ENCODE peak calls at places on chromosomes 2 and 18, in six cellular contexts. One of them, this sample, is unnamed.

GRCh38 chr2:191818133-191818532 is 28.8 kb downstream of the CAVIN2 start:
- DNase-seq in GM13977: no peak
- DNase-seq in kidney: no peak
- DNase-seq in Panc1: no peak
- DNase-seq in GM10248: no peak
- DNase-seq in DND-41: no peak
- DNase-seq in this sample: no peak

GRCh38 chr2:43057026-43057741 is 169.2 kb downstream of the ZFP36L2 start:
- DNase-seq in GM13977: no peak
- DNase-seq in kidney: no peak
- DNase-seq in Panc1: no peak
- DNase-seq in GM10248: no peak
- DNase-seq in DND-41: no peak
- DNase-seq in this sample: no peak

GRCh38 chr2:12478151-12479041 is 238.3 kb upstream of the TRIB2 start:
- DNase-seq in GM13977: no peak
- DNase-seq in kidney: no peak
- DNase-seq in Panc1: no peak
- DNase-seq in GM10248: no peak
- DNase-seq in DND-41: no peak
- DNase-seq in this sample: no peak

GRCh38 chr2:218717262-218717661 is 6.6 kb downstream of the TTLL4 start:
- DNase-seq in GM13977: no peak
- DNase-seq in kidney: no peak
- DNase-seq in Panc1: no peak
- DNase-seq in GM10248: no peak
- DNase-seq in DND-41: no peak
- DNase-seq in this sample: no peak

GRCh38 chr2:205078762-205079161 is 533.5 kb downstream of the PARD3B start:
- DNase-seq in GM13977: no peak
- DNase-seq in kidney: no peak
- DNase-seq in Panc1: no peak
- DNase-seq in GM10248: no peak
- DNase-seq in DND-41: no peak
- DNase-seq in this sample: no peak

GRCh38 chr2:196486145-196486544 is 153.4 kb upstream of the CCDC150 start:
- DNase-seq in GM13977: no peak
- DNase-seq in kidney: no peak
- DNase-seq in Panc1: no peak
- DNase-seq in GM10248: no peak
- DNase-seq in DND-41: no peak
- DNase-seq in this sample: no peak

GRCh38 chr18:26637324-26637723 is 89.0 kb upstream of the KCTD1 start:
- DNase-seq in GM13977: no peak
- DNase-seq in kidney: no peak
- DNase-seq in Panc1: no peak
- DNase-seq in GM10248: no peak
- DNase-seq in DND-41: no peak
- DNase-seq in this sample: no peak

GRCh38 chr18:74511823-74512222 is 15.7 kb downstream of the CNDP2 start:
- DNase-seq in GM13977: no peak
- DNase-seq in kidney: peak
- DNase-seq in Panc1: no peak
- DNase-seq in GM10248: no peak
- DNase-seq in DND-41: no peak
- DNase-seq in this sample: no peak

GRCh38 chr18:7615840-7616239 is 48.7 kb downstream of the PTPRM start:
- DNase-seq in GM13977: no peak
- DNase-seq in kidney: no peak
- DNase-seq in Panc1: no peak
- DNase-seq in GM10248: no peak
- DNase-seq in DND-41: no peak
- DNase-seq in this sample: no peak

GRCh38 chr2:201196803-201197202 is 13.9 kb downstream of the CASP10 start:
- DNase-seq in GM13977: no peak
- DNase-seq in kidney: no peak
- DNase-seq in Panc1: no peak
- DNase-seq in GM10248: no peak
- DNase-seq in DND-41: no peak
- DNase-seq in this sample: no peak

GRCh38 chr2:232117413-232117812 is 155.9 kb downstream of the DIS3L2 start:
- DNase-seq in GM13977: no peak
- DNase-seq in kidney: no peak
- DNase-seq in Panc1: no peak
- DNase-seq in GM10248: no peak
- DNase-seq in DND-41: no peak
- DNase-seq in this sample: no peak
- TF ChIP-seq CTCF in GM13977: peak
- TF ChIP-seq CTCF in kidney: no peak
- TF ChIP-seq CTCF in Panc1: no peak
- TF ChIP-seq CTCF in GM10248: no peak
- TF ChIP-seq CTCF in DND-41: peak
- TF ChIP-seq CTCF in this sample: no peak

DNA sequence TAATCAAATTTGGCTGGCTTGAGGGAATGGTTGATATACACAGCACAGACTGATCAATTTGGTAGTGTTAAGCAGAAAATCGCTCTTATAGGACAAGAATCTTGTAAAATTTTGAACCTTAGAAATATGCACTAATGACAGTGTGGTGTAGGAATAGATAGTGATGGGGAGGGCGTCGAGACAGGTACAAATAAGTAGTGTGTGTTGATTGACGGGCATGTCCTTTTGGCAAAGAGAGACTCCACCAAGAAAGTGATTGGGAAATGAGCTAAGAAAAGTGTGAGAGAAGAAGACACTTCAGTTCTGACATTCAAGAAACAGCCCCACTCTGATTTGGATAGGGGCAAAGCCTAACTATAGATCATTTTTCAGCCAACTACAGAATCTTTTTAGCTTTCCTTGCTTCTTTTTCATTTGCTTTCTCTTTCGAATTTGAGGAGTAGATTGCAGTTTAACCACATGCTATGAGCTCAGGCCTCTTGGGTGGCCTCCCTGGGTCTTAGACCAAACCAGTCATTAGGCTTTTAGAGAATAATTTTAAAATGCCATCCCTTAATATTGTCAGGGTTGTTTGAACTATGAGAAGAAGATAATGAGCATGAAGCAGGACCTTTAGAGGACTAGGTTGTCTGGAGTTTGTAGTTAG is 127.1 kb downstream of the CERS6 start:
- DNase-seq in GM13977: peak
- DNase-seq in kidney: no peak
- DNase-seq in Panc1: no peak
- DNase-seq in GM10248: peak
- DNase-seq in DND-41: no peak
- DNase-seq in this sample: no peak
- TF ChIP-seq CTCF in GM13977: no peak
- TF ChIP-seq CTCF in kidney: no peak
- TF ChIP-seq CTCF in Panc1: no peak
- TF ChIP-seq CTCF in GM10248: no peak
- TF ChIP-seq CTCF in DND-41: no peak
- TF ChIP-seq CTCF in this sample: no peak

GRCh38 chr2:179744341-179744740 is 117.1 kb downstream of the ZNF385B start:
- DNase-seq in GM13977: no peak
- DNase-seq in kidney: no peak
- DNase-seq in Panc1: no peak
- DNase-seq in GM10248: no peak
- DNase-seq in DND-41: no peak
- DNase-seq in this sample: no peak

GRCh38 chr2:179745615-179746263 is 115.7 kb downstream of the ZNF385B start:
- DNase-seq in GM13977: no peak
- DNase-seq in kidney: no peak
- DNase-seq in Panc1: no peak
- DNase-seq in GM10248: no peak
- DNase-seq in DND-41: no peak
- DNase-seq in this sample: no peak

GRCh38 chr2:179746982-179747381 is 114.4 kb downstream of the ZNF385B start:
- DNase-seq in GM13977: no peak
- DNase-seq in kidney: no peak
- DNase-seq in Panc1: no peak
- DNase-seq in GM10248: no peak
- DNase-seq in DND-41: no peak
- DNase-seq in this sample: no peak

DNA sequence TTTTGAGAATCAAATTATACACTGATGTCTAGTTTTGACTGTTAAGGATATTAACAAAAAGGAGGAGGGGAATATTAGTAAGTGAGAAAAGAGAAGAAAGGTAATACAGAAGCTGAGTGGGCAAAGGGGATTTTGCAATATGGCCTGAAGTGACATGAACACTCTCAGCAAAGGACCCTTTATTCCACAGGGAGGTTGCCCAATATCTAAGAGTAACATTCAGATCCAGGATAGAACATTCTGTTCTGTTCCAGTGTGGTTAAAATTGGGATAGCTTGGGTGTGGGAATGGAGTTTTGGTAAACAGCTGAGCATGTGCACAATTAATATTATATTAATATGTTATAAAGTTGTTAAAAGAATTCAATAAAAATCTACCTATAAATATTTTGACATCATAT is 120.1 kb downstream of the ZNF385B start:
- DNase-seq in GM13977: no peak
- DNase-seq in kidney: no peak
- DNase-seq in Panc1: no peak
- DNase-seq in GM10248: no peak
- DNase-seq in DND-41: no peak
- DNase-seq in this sample: no peak
- TF ChIP-seq CTCF in GM13977: no peak
- TF ChIP-seq CTCF in kidney: no peak
- TF ChIP-seq CTCF in Panc1: no peak
- TF ChIP-seq CTCF in GM10248: no peak
- TF ChIP-seq CTCF in DND-41: no peak
- TF ChIP-seq CTCF in this sample: no peak

GRCh38 chr2:238239872-238240760 is at the start of gene HES6:
- DNase-seq in GM13977: peak
- DNase-seq in kidney: peak
- DNase-seq in Panc1: no peak
- DNase-seq in GM10248: peak
- DNase-seq in DND-41: peak
- DNase-seq in this sample: peak

GRCh38 chr2:238237441-238237840 is 2.4 kb downstream of the HES6 start:
- DNase-seq in GM13977: no peak
- DNase-seq in kidney: no peak
- DNase-seq in Panc1: no peak
- DNase-seq in GM10248: no peak
- DNase-seq in DND-41: no peak
- DNase-seq in this sample: no peak

GRCh38 chr2:238238311-238238765 is 1.5 kb downstream of the HES6 start:
- DNase-seq in GM13977: no peak
- DNase-seq in kidney: no peak
- DNase-seq in Panc1: no peak
- DNase-seq in GM10248: no peak
- DNase-seq in DND-41: no peak
- DNase-seq in this sample: no peak

GRCh38 chr2:238239552-238239871 is 326 bp downstream of the HES6 start:
- DNase-seq in GM13977: peak
- DNase-seq in kidney: no peak
- DNase-seq in Panc1: no peak
- DNase-seq in GM10248: no peak
- DNase-seq in DND-41: no peak
- DNase-seq in this sample: peak

DNA sequence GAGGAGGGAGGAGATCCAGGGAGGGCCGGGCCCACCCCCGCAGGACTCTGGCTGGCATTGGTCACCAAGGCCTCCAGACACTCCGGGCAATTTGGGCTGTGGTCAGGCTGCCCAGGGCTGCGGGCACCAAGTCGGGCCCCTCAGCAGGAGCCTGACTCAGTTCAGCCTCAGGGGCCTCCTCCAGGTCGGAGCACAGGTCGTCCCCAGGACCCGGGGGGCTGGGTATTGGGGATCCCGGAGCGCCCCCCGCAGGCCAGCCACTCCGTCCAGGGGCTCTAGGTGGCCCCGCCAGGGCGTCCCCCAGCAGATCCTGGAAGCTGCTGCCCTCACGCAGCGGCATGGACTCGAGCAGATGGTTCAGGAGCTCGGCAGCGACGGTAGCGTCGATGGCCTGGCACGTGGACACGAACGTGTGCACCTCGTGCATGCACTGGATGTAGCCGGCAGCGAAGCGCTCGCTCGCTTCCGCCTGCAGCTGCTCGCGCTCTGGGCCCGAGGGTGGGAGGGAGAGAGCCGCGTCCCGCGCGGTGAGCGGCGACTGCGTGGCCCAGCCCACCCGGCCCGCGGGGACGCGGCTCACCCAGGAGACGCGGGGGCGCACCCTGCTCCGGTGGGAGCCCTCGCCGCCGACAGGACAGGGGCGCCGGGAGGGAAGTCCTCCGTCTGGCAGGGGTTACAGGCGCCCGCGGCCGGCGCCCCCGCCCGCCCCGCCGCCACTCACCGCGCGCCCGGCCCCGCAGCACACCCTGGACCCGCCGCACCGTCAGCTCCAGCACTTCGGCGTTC is 879 bp downstream of the HES6 start:
- DNase-seq in GM13977: no peak
- DNase-seq in kidney: peak
- DNase-seq in Panc1: no peak
- DNase-seq in GM10248: no peak
- DNase-seq in DND-41: no peak
- DNase-seq in this sample: peak
- TF ChIP-seq CTCF in GM13977: no peak
- TF ChIP-seq CTCF in kidney: no peak
- TF ChIP-seq CTCF in Panc1: no peak
- TF ChIP-seq CTCF in GM10248: no peak
- TF ChIP-seq CTCF in DND-41: no peak
- TF ChIP-seq CTCF in this sample: no peak

GRCh38 chr2:225006730-225007129 is 35.5 kb downstream of the DOCK10 start:
- DNase-seq in GM13977: no peak
- DNase-seq in kidney: no peak
- DNase-seq in Panc1: no peak
- DNase-seq in GM10248: no peak
- DNase-seq in DND-41: no peak
- DNase-seq in this sample: no peak

GRCh38 chr2:225002039-225002655 is 40.1 kb downstream of the DOCK10 start:
- DNase-seq in GM13977: peak
- DNase-seq in kidney: no peak
- DNase-seq in Panc1: peak
- DNase-seq in GM10248: peak
- DNase-seq in DND-41: peak
- DNase-seq in this sample: peak

GRCh38 chr2:225004531-225004930 is 37.7 kb downstream of the DOCK10 start:
- DNase-seq in GM13977: no peak
- DNase-seq in kidney: no peak
- DNase-seq in Panc1: no peak
- DNase-seq in GM10248: no peak
- DNase-seq in DND-41: no peak
- DNase-seq in this sample: no peak

GRCh38 chr2:224999784-225000183 is 42.5 kb downstream of the DOCK10 start:
- DNase-seq in GM13977: no peak
- DNase-seq in kidney: no peak
- DNase-seq in Panc1: no peak
- DNase-seq in GM10248: no peak
- DNase-seq in DND-41: no peak
- DNase-seq in this sample: no peak

DNA sequence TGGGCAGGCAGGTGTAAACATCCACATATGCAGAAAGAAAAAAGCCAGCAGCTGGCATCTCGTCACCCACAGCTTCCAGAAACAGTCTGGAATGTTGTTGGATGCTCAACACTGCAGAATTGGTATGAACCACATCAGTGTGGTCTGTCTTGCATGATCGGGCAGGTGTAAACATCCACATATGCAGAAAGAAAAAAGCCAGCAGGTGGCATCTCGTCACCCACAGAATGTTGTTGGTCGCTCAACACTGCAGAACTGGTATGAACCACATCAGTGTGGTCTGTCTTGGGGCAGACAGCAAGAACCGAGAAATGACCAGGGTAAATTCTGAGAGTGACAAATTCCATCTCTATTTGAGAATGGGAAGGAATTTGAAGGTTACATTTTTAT is 39.6 kb downstream of the DOCK10 start:
- DNase-seq in GM13977: no peak
- DNase-seq in kidney: no peak
- DNase-seq in Panc1: no peak
- DNase-seq in GM10248: no peak
- DNase-seq in DND-41: no peak
- DNase-seq in this sample: peak
- TF ChIP-seq CTCF in GM13977: peak
- TF ChIP-seq CTCF in kidney: peak
- TF ChIP-seq CTCF in Panc1: peak
- TF ChIP-seq CTCF in GM10248: peak
- TF ChIP-seq CTCF in DND-41: peak
- TF ChIP-seq CTCF in this sample: no peak